ENCODE peak calls at places on chromosomes 2 and 18, in five cellular contexts. Z is sigmoid colon, O is left ventricle myocardium inferior, M is spleen, U is A673. B is an unnamed sample.

GRCh38 chr2:191041418-191042161 is 27.6 kb upstream of the STAT1 start:
- DNase-seq in O (no peak), M (no peak), Z (no peak), U (no peak), B (no peak)

GRCh38 chr2:54663424-54664030 is 59.9 kb upstream of the EML6 start:
- DNase-seq in Z (no peak), U (no peak), O (no peak), M (no peak), B (no peak)

GRCh38 chr2:164711246-164712138 is 90.2 kb upstream of the GRB14 start:
- DNase-seq in M (no peak), Z (no peak), U (no peak), O (no peak), B (no peak)

GRCh38 chr18:28855524-28855923 is 678.6 kb upstream of the CDH2 start:
- DNase-seq in Z (no peak), U (peak), M (no peak), O (no peak), B (no peak)

GRCh38 chr2:22579341-22579740 is 805.6 kb upstream of the KLHL29 start:
- DNase-seq in M (no peak), Z (no peak), O (no peak), U (no peak), B (no peak)

GRCh38 chr2:231926180-231926741 is at the start of gene NPPC:
- DNase-seq in O (peak), Z (peak), M (peak), U (peak), B (peak)

GRCh38 chr2:127371037-127371436 is 16.7 kb downstream of the MAP3K2 start:
- DNase-seq in Z (no peak), U (no peak), M (no peak), O (peak), B (peak)

GRCh38 chr2:240894006-240894405 is 1.9 kb downstream of the MAB21L4 start:
- DNase-seq in U (no peak), O (no peak), M (no peak), Z (no peak), B (no peak)

GRCh38 chr2:102159295-102159694 is 16.7 kb downstream of the IL1R1 start:
- DNase-seq in U (no peak), Z (no peak), O (no peak), M (no peak), B (no peak)

GRCh38 chr2:1937480-1937879 is 193.2 kb upstream of the PXDN start:
- DNase-seq in O (no peak), Z (peak), U (no peak), M (no peak), B (no peak)

GRCh38 chr2:227161947-227162346 is 2.1 kb downstream of the COL4A4 start:
- DNase-seq in Z (no peak), U (no peak), O (no peak), M (no peak), B (no peak)

GRCh38 chr2:105037572-105038382 is at the start of gene MRPS9:
- DNase-seq in M (peak), Z (peak), O (peak), U (peak), B (peak)

GRCh38 chr2:58803192-58803591 is 562.1 kb upstream of the FANCL start:
- DNase-seq in Z (no peak), M (no peak), O (no peak), U (no peak), B (no peak)

GRCh38 chr2:28413896-28414290 is 21.2 kb downstream of the FOSL2 start:
- DNase-seq in Z (no peak), O (no peak), U (peak), M (peak), B (no peak)

GRCh38 chr2:240323601-240324291 is 111.7 kb upstream of the GPC1 start:
- DNase-seq in U (no peak), M (no peak), O (no peak), Z (no peak), B (no peak)

GRCh38 chr2:95121495-95122196 is at the start of gene MRPS5:
- DNase-seq in M (peak), O (peak), U (peak), Z (peak), B (peak)

GRCh38 chr2:163592954-163593622 is 142.7 kb downstream of the FIGN start:
- DNase-seq in M (no peak), O (no peak), Z (no peak), U (no peak), B (no peak)

GRCh38 chr2:203583084-203583695 is 48.1 kb upstream of the RAPH1 start:
- DNase-seq in U (no peak), Z (no peak), O (no peak), M (no peak), B (no peak)

GRCh38 chr2:12649602-12650400 is 66.9 kb upstream of the TRIB2 start:
- DNase-seq in O (peak), M (no peak), U (no peak), Z (no peak), B (no peak)

GRCh38 chr2:237967463-237967871 is 653 bp downstream of the UBE2F start:
- DNase-seq in O (peak), U (no peak), Z (peak), M (peak), B (no peak)

GRCh38 chr2:108927936-108928659 is 60.9 kb downstream of the EDAR start:
- DNase-seq in Z (peak), M (peak), U (peak), O (no peak), B (no peak)

GRCh38 chr2:230862292-230862691 is 2.5 kb upstream of the ITM2C start:
- DNase-seq in U (no peak), Z (no peak), O (no peak), M (no peak), B (peak)

GRCh38 chr2:9975805-9976447 is 24.4 kb downstream of the GRHL1 start:
- DNase-seq in O (no peak), U (peak), Z (no peak), M (no peak), B (no peak)

GRCh38 chr2:150211164-150211631 is 276.3 kb downstream of the RND3 start:
- DNase-seq in Z (no peak), U (no peak), O (no peak), M (no peak), B (no peak)

GRCh38 chr2:88048541-88048940 is 7.0 kb downstream of the KRCC1 start:
- DNase-seq in Z (no peak), O (no peak), M (no peak), U (no peak), B (no peak)

GRCh38 chr18:8706981-8707940 is 1.9 kb downstream of the MTCL1 start:
- DNase-seq in O (no peak), M (peak), U (peak), Z (peak), B (peak)

DNA sequence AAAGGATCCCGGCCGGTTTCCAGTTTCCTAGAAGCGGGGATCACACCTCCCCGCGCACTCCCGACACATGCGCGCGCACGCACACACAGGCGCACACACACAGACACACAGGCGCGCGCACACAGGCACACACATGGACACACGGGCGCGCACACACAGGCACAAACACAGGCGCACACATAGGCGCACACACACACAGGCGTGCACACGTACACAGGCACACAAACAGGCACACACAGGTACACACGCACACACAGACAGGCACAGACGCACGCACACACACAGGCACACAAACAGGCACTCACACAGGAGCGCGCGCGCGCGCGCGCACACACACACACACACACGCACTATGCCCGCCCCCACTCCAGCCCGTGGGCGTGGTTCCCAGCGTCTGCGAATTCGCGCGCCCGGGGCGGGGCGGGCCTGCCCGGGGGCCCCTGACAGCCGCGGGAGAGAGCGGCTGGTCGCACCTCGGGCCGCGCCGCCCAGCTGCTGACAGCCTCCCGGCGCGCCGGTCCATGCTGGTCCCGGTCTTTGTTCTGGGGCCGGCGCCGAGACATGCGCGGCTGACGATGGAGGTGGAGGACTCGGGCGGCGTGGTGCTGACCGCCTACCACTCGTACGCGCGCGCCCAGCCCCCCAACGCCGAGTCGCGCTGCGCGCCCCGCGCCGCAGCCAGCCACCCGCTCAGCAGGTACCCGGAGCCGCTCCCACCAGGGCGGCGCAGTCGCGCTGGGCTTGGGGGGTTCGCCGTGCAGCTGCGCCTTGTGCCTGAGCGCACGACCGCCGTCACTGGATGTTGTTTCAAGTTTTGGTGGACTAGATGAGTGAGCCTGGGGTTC is at the start of gene ARHGAP28:
- DNase-seq in M (peak), O (peak), Z (peak), U (peak), B (peak)
- TF ChIP-seq CTCF in M (no peak), O (peak), Z (no peak), U (no peak), B (no peak)

GRCh38 chr2:201969938-201970785 is 63.5 kb upstream of the FZD7 start:
- DNase-seq in Z (peak), U (no peak), O (no peak), M (no peak), B (no peak)
- H3K27ac ChIP-seq in Z (no peak), U (no peak), O (no peak), M (no peak), B (no peak)

DNA sequence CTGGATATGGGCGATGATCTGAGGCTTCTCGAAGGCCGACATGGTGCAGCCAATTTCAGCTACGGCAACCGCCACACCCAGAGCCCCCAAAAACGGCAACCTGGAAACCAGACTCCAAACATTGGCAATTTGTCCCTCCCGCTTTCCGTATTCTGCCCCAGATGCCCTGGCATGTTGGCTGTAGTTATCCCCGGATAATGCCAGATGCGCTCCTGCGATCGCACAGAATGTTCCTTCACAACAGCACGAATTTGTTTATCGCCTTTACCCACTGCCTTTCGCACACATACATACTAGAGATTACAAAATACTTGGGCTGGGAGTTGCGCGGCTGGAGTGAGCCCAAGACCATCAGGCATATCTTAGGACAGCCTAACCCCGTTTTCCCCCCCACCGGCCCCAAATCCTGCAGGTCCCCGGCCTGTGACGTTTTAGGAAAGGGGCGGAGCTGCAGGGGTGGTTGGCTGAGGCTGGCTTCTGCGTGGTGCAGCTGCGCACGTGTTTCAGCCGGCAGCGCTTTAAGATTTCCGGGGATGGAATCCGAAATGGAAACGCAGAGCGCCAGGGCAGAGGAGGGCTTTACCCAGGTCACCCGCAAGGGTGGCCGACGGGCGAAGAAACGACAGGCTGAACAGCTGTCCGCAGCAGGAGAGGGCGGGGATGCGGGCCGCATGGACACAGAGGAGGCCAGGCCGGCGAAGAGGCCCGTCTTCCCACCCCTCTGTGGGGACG is at the start of gene PNO1:
- DNase-seq in Z (peak), U (peak), O (peak), M (peak), B (peak)
- TF ChIP-seq CTCF in Z (no peak), U (no peak), O (peak), M (no peak), B (no peak)

DNA sequence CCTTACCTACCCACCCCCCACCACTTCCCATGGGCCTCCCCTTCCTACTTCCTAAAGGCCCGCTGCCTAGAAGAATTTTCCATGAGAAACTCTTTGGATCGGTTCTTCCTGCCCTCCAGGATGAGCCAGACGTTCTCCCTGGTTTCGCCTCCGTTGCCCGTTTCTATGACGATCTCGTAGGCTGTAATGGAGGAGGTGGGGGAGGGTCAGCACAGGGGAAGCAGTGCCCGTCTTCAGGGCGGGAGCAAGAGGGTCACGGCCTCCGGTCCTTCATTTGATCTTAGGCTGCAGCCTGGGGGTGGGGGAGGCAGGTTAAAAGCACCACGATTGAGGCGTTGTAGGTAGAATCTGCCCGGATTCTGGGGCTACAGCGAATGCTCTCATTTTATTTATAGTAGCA is 172.0 kb downstream of the LOXHD1 start:
- DNase-seq in U (no peak), M (no peak), O (no peak), Z (no peak), B (no peak)
- H3K27ac ChIP-seq in U (no peak), M (no peak), O (no peak), Z (no peak), B (no peak)

DNA sequence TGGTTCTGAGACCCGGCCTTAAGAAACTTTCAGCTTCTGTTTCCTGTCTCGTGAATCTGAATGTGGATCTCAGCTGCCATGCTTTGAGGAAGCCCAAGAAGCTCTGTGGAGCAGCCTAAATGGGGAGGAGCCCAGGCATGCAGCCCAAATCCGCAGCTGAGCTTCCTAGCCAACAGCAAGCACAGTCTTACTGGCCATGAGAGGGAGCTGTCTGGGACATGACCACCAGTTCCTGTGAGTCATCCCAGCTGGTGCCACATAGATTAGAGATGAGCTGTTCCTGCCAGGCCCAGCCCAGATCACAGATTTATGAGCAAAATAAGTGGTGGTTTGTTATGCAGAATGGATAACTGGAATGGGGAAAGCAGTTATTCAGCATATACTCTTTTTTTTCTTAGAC is 224.4 kb upstream of the APCDD1 start:
- DNase-seq in U (peak), O (no peak), Z (no peak), M (no peak), B (no peak)
- TF ChIP-seq CTCF in U (peak), O (no peak), Z (no peak), M (no peak), B (no peak)

GRCh38 chr2:157810037-157810436 is 66.1 kb downstream of the ACVR1 start:
- DNase-seq in M (no peak), U (no peak), O (no peak), Z (no peak), B (no peak)

GRCh38 chr2:157805519-157805918 is 70.6 kb downstream of the ACVR1 start:
- DNase-seq in U (no peak), M (no peak), Z (no peak), O (no peak), B (no peak)

GRCh38 chr2:157806426-157806825 is 69.7 kb downstream of the ACVR1 start:
- DNase-seq in O (no peak), U (no peak), Z (no peak), M (no peak), B (no peak)

GRCh38 chr2:157809212-157809611 is 66.9 kb downstream of the ACVR1 start:
- DNase-seq in Z (no peak), O (no peak), U (no peak), M (no peak), B (no peak)

GRCh38 chr2:157808421-157808820 is 67.7 kb downstream of the ACVR1 start:
- DNase-seq in U (no peak), Z (no peak), M (no peak), O (no peak), B (no peak)
- H3K27ac ChIP-seq in U (no peak), Z (no peak), M (no peak), O (peak), B (no peak)

GRCh38 chr18:61954347-61954746 is 61.5 kb upstream of the RNF152 start:
- DNase-seq in M (no peak), Z (no peak), U (no peak), O (no peak), B (no peak)

GRCh38 chr18:61953641-61954040 is 60.8 kb upstream of the RNF152 start:
- DNase-seq in U (no peak), O (no peak), Z (no peak), M (no peak), B (no peak)

GRCh38 chr18:61955644-61956043 is 62.8 kb upstream of the RNF152 start:
- DNase-seq in U (no peak), M (no peak), Z (no peak), O (no peak), B (no peak)

GRCh38 chr18:61953161-61953560 is 60.4 kb upstream of the RNF152 start:
- DNase-seq in M (no peak), Z (no peak), O (no peak), U (no peak), B (no peak)

GRCh38 chr18:61957801-61958516 is 65.2 kb upstream of the RNF152 start:
- DNase-seq in M (no peak), Z (no peak), O (no peak), U (no peak), B (no peak)
- TF ChIP-seq CTCF in M (no peak), Z (no peak), O (no peak), U (no peak), B (no peak)

GRCh38 chr2:215751200-215751910 is 262.0 kb downstream of the MREG start:
- DNase-seq in O (no peak), U (no peak), M (no peak), Z (no peak), B (no peak)
- H3K27ac ChIP-seq in O (no peak), U (no peak), M (no peak), Z (no peak), B (no peak)

B was measured in tibial artery.